ENCODE peak calls at places on chromosomes 7 and 10, in five cellular contexts. One of them, this sample, is unnamed. For H3K36me3 and H3K4me1, the result is how much of the 10 kb centered on the place peaks cover.

GRCh38 chr10:72171175-72171630 is 44.6 kb upstream of the ANAPC16 start:
- DNase-seq in tibial artery: no peak
- DNase-seq in uterus: no peak
- DNase-seq in ovary: no peak
- DNase-seq in heart left ventricle: no peak
- DNase-seq in this sample: no peak

GRCh38 chr10:56139405-56139804 is 221.7 kb downstream of the ZWINT start:
- DNase-seq in tibial artery: no peak
- DNase-seq in uterus: no peak
- DNase-seq in ovary: no peak
- DNase-seq in heart left ventricle: no peak
- DNase-seq in this sample: no peak

GRCh38 chr7:25669954-25670841 is 441.9 kb upstream of the NPVF start:
- DNase-seq in tibial artery: peak
- DNase-seq in uterus: peak
- DNase-seq in ovary: no peak
- DNase-seq in heart left ventricle: peak
- DNase-seq in this sample: no peak

GRCh38 chr10:119567978-119568377 is 25.5 kb upstream of the RGS10 start:
- DNase-seq in tibial artery: no peak
- DNase-seq in uterus: no peak
- DNase-seq in ovary: no peak
- DNase-seq in heart left ventricle: no peak
- DNase-seq in this sample: no peak

GRCh38 chr7:93374345-93374940 is 142.3 kb downstream of the VPS50 start:
- DNase-seq in tibial artery: no peak
- DNase-seq in uterus: no peak
- DNase-seq in ovary: no peak
- DNase-seq in heart left ventricle: no peak
- DNase-seq in this sample: no peak

GRCh38 chr10:101050206-101051069 is 11.4 kb upstream of the KAZALD1 start:
- DNase-seq in tibial artery: no peak
- DNase-seq in uterus: no peak
- DNase-seq in ovary: no peak
- DNase-seq in heart left ventricle: peak
- DNase-seq in this sample: peak

GRCh38 chr10:106396192-106396591 is 768.3 kb downstream of the SORCS1 start:
- DNase-seq in tibial artery: no peak
- DNase-seq in uterus: no peak
- DNase-seq in ovary: no peak
- DNase-seq in heart left ventricle: no peak
- DNase-seq in this sample: no peak

GRCh38 chr10:4266387-4267083 is 481.5 kb upstream of the KLF6 start:
- DNase-seq in tibial artery: peak
- DNase-seq in uterus: no peak
- DNase-seq in ovary: no peak
- DNase-seq in heart left ventricle: no peak
- DNase-seq in this sample: no peak

GRCh38 chr7:17584822-17585221 is 286.4 kb downstream of the AHR start:
- DNase-seq in tibial artery: no peak
- DNase-seq in uterus: no peak
- DNase-seq in ovary: no peak
- DNase-seq in heart left ventricle: no peak
- DNase-seq in this sample: no peak

GRCh38 chr7:149003560-149004305 is 24.6 kb downstream of the PDIA4 start:
- DNase-seq in tibial artery: no peak
- DNase-seq in uterus: no peak
- DNase-seq in ovary: no peak
- DNase-seq in heart left ventricle: no peak
- DNase-seq in this sample: no peak

GRCh38 chr7:149006345-149006725 is 22.0 kb downstream of the PDIA4 start:
- DNase-seq in tibial artery: no peak
- DNase-seq in uterus: no peak
- DNase-seq in ovary: no peak
- DNase-seq in heart left ventricle: no peak
- DNase-seq in this sample: no peak

GRCh38 chr7:149005427-149006344 is 22.6 kb downstream of the PDIA4 start:
- DNase-seq in tibial artery: peak
- DNase-seq in uterus: peak
- DNase-seq in ovary: peak
- DNase-seq in heart left ventricle: peak
- DNase-seq in this sample: peak

GRCh38 chr7:149003018-149003417 is 25.3 kb downstream of the PDIA4 start:
- DNase-seq in tibial artery: no peak
- DNase-seq in uterus: no peak
- DNase-seq in ovary: no peak
- DNase-seq in heart left ventricle: no peak
- DNase-seq in this sample: no peak

DNA sequence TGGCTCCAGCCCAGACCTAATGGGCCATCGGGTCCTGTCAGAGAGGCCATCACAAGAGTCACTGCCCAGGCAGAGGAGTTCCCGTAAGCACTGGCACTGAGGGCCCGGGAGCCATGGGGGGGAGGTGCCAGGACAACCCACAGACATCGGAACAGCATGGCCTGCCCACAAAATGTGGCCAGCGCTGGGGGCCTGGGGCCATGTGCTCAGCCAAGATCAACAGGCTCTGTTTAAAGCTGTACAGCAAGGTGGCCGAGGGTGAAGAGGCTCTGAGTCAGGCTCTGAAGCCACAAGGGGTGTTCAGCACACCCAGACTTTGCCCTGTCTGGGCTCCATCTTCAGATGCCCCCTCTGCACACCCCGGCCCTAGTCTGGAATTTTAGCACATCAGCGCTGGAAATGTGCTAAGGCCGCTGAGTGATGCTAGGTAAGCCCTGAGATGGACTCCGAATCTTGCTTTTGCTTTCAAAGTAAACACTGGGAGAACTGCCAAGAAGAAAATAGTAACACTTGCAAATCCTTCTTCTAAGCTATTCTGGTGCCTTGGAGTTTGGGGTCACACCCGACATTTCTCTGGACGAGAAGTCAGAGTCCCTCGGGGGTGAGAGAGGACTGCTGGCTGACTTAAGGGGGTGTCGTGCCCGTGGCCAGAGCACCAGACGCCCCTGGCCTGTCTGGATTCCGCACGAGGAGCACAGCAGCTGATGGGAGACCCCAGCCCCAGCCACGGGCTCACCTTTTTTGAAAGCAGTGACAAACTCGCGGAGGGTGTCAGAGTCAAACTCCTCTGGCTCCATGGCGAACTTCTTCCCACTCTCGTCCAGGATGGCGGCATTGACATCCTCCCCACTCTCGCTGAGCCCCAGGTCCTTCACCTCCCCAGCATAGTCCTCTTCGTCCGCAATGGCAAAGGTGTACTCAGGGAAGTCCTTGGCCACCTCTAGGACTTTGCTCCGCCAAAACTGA is 23.6 kb downstream of the PDIA4 start:
- DNase-seq in tibial artery: no peak
- DNase-seq in uterus: no peak
- DNase-seq in ovary: no peak
- DNase-seq in heart left ventricle: no peak
- DNase-seq in this sample: no peak
- H3K36me3 ChIP-seq in tibial artery: half or more
- H3K36me3 ChIP-seq in uterus: under half
- H3K36me3 ChIP-seq in ovary: under half
- H3K36me3 ChIP-seq in heart left ventricle: under half
- H3K36me3 ChIP-seq in this sample: under half

DNA sequence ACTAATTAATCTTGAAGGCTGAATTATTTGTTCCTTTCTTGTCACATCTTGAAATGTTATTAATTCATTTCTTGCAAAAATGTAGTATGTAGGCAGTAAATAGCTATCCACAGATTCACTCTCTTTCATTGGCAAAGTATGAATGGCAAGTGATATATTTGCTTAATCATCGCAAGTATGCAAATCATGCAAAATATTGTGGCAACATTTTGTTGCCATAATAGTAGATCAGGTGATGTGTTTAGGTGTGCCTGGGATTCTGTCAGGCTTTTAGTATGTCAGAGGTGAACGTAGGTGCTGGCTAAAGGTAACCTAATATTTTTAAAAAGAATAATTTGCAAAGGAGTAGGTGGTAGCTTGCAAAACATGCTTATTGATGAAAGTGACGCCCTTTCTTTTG is 5.9 kb downstream of the MAP3K8 start:
- DNase-seq in tibial artery: no peak
- DNase-seq in uterus: no peak
- DNase-seq in ovary: no peak
- DNase-seq in heart left ventricle: no peak
- DNase-seq in this sample: no peak
- H3K4me1 ChIP-seq in tibial artery: under half
- H3K4me1 ChIP-seq in uterus: under half
- H3K4me1 ChIP-seq in ovary: under half
- H3K4me1 ChIP-seq in heart left ventricle: under half
- H3K4me1 ChIP-seq in this sample: under half

DNA sequence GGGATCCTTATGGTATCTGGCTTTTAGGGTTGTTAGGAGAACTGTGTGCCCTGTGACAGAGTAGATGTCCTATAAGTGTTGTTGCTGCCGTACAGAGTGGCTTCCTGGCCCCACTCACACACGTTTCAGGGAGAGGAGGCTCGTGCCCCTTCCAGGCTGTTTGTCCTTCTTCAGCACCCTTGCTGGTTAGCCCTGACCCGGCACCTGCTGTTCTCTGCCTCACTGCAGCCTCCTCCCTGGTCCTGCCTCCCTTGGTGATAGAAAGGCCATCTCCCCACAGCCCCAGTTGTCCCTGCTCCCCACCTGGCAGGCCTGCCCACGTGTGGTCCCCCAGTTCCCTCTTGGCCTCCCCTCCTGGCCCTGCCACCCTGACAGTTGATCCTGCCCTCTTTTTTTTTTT is 2.3 kb downstream of the CLIP2 start:
- DNase-seq in tibial artery: no peak
- DNase-seq in uterus: no peak
- DNase-seq in ovary: no peak
- DNase-seq in heart left ventricle: no peak
- DNase-seq in this sample: no peak
- H3K4me3 ChIP-seq in tibial artery: no peak
- H3K4me3 ChIP-seq in uterus: no peak
- H3K4me3 ChIP-seq in ovary: no peak
- H3K4me3 ChIP-seq in heart left ventricle: no peak
- H3K4me3 ChIP-seq in this sample: no peak

GRCh38 chr10:103896225-103896624 is 21.8 kb downstream of the STN1 start:
- DNase-seq in tibial artery: no peak
- DNase-seq in uterus: no peak
- DNase-seq in ovary: no peak
- DNase-seq in heart left ventricle: no peak
- DNase-seq in this sample: no peak

GRCh38 chr10:103905441-103905840 is 12.5 kb downstream of the STN1 start:
- DNase-seq in tibial artery: no peak
- DNase-seq in uterus: no peak
- DNase-seq in ovary: no peak
- DNase-seq in heart left ventricle: no peak
- DNase-seq in this sample: no peak

GRCh38 chr10:103895458-103896186 is 22.4 kb downstream of the STN1 start:
- DNase-seq in tibial artery: no peak
- DNase-seq in uterus: no peak
- DNase-seq in ovary: peak
- DNase-seq in heart left ventricle: no peak
- DNase-seq in this sample: no peak

GRCh38 chr10:103897241-103897774 is 20.7 kb downstream of the STN1 start:
- DNase-seq in tibial artery: no peak
- DNase-seq in uterus: no peak
- DNase-seq in ovary: no peak
- DNase-seq in heart left ventricle: no peak
- DNase-seq in this sample: no peak

GRCh38 chr10:103901299-103901698 is 16.7 kb downstream of the STN1 start:
- DNase-seq in tibial artery: no peak
- DNase-seq in uterus: no peak
- DNase-seq in ovary: no peak
- DNase-seq in heart left ventricle: no peak
- DNase-seq in this sample: no peak
- H3K36me3 ChIP-seq in tibial artery: half or more
- H3K36me3 ChIP-seq in uterus: under half
- H3K36me3 ChIP-seq in ovary: under half
- H3K36me3 ChIP-seq in heart left ventricle: under half
- H3K36me3 ChIP-seq in this sample: under half

DNA sequence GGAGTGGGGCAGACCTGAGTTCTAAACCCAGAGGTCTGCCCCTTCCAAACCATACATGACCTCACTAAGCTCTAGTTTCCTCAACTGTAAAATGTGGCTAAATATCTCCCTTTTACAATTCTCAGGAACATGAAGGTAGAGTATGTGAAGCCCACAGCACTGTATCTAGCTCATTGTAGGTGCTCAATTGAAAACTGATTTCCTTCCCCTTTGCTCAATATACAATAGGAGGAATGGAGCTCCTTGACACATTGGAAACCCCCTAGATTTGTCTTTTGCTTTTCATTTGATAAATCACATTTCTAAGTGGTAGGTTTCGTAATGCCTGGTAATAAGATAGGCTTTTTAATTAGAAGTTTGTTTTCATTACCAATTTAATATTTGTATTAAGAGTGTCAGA is 153.3 kb downstream of the ARID5B start:
- DNase-seq in tibial artery: no peak
- DNase-seq in uterus: no peak
- DNase-seq in ovary: no peak
- DNase-seq in heart left ventricle: no peak
- DNase-seq in this sample: no peak
- H3K4me1 ChIP-seq in tibial artery: under half
- H3K4me1 ChIP-seq in uterus: under half
- H3K4me1 ChIP-seq in ovary: under half
- H3K4me1 ChIP-seq in heart left ventricle: under half
- H3K4me1 ChIP-seq in this sample: under half

GRCh38 chr10:129965940-129966339 is 1.9 kb upstream of the EBF3 start:
- DNase-seq in tibial artery: no peak
- DNase-seq in uterus: no peak
- DNase-seq in ovary: no peak
- DNase-seq in heart left ventricle: no peak
- DNase-seq in this sample: no peak

GRCh38 chr10:129966831-129967578 is 2.9 kb upstream of the EBF3 start:
- DNase-seq in tibial artery: no peak
- DNase-seq in uterus: no peak
- DNase-seq in ovary: no peak
- DNase-seq in heart left ventricle: no peak
- DNase-seq in this sample: no peak

GRCh38 chr10:129967579-129968019 is 3.5 kb upstream of the EBF3 start:
- DNase-seq in tibial artery: no peak
- DNase-seq in uterus: no peak
- DNase-seq in ovary: no peak
- DNase-seq in heart left ventricle: no peak
- DNase-seq in this sample: no peak

GRCh38 chr10:129965418-129965793 is 1.3 kb upstream of the EBF3 start:
- DNase-seq in tibial artery: no peak
- DNase-seq in uterus: no peak
- DNase-seq in ovary: no peak
- DNase-seq in heart left ventricle: no peak
- DNase-seq in this sample: no peak

DNA sequence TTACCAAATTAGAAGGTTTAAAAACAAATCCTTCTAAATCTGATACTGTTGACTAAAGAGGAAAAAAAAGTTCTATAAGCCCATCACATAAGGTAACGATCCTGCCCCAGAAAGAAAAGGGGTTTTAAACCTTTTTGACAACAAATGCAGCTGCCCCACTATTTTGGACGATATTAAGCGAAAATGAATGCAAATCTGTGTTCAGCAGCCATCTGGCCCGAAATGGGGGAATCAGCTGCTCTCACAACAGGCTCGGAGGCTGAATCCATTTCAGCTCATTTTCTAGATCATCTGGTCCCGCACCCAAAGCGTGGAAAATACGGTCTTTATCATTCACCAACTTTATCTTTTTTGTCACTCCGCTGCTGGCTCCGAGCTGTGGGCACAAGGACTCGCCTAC is 2.3 kb upstream of the EBF3 start:
- DNase-seq in tibial artery: no peak
- DNase-seq in uterus: no peak
- DNase-seq in ovary: no peak
- DNase-seq in heart left ventricle: no peak
- DNase-seq in this sample: no peak
- H3K4me3 ChIP-seq in tibial artery: no peak
- H3K4me3 ChIP-seq in uterus: no peak
- H3K4me3 ChIP-seq in ovary: no peak
- H3K4me3 ChIP-seq in heart left ventricle: no peak
- H3K4me3 ChIP-seq in this sample: no peak

GRCh38 chr7:139869886-139870285 is 40.8 kb downstream of the TBXAS1 start:
- DNase-seq in tibial artery: no peak
- DNase-seq in uterus: no peak
- DNase-seq in ovary: no peak
- DNase-seq in heart left ventricle: no peak
- DNase-seq in this sample: no peak
- H3K36me3 ChIP-seq in tibial artery: under half
- H3K36me3 ChIP-seq in uterus: under half
- H3K36me3 ChIP-seq in ovary: under half
- H3K36me3 ChIP-seq in heart left ventricle: under half
- H3K36me3 ChIP-seq in this sample: under half